ENCODE peak calls at places on chromosomes 5 and 9, in four cellular contexts. A is T-helper 17 cell, F is fibroblast of lung, H is hepatic stellate cell. P is an unnamed sample.

GRCh38 chr9:37329576-37329975 is 92.9 kb upstream of the GRHPR start:
- DNase-seq in A (no peak), F (peak; percentile 13), H (no peak), P (peak; percentile 22)

GRCh38 chr9:116998305-116998704 is 311.2 kb downstream of the TRIM32 start:
- DNase-seq in A (no peak), F (peak; percentile 11), H (no peak), P (peak; percentile 67)

GRCh38 chr5:1442222-1443144 is 2.8 kb downstream of the SLC6A3 start:
- DNase-seq in A (no peak), H (no peak), F (no peak), P (no peak)

GRCh38 chr9:134055981-134056461 is 11.8 kb downstream of the BRD3 start:
- DNase-seq in H (peak; percentile 65), A (no peak), F (peak; percentile 82), P (peak; percentile 92)

GRCh38 chr5:87327998-87328397 is 60.3 kb downstream of the RASA1 start:
- DNase-seq in F (peak; percentile 32), A (no peak), H (no peak), P (no peak)

GRCh38 chr5:179906795-179907569 is 715 bp downstream of the TBC1D9B start:
- DNase-seq in H (peak; percentile 31), A (no peak), F (peak; percentile 19), P (peak; percentile 54)

GRCh38 chr9:21392270-21392669 is 7.1 kb upstream of the IFNA2 start:
- DNase-seq in F (no peak), A (no peak), H (no peak), P (no peak)

GRCh38 chr5:65035212-65036206 is 266.8 kb downstream of the CWC27 start:
- DNase-seq in F (peak; percentile 94), A (peak; percentile 80), H (peak; percentile 96), P (peak; percentile 95)

GRCh38 chr9:114016629-114017423 is 61.3 kb downstream of the AMBP start:
- DNase-seq in F (no peak), H (no peak), A (no peak), P (no peak)

GRCh38 chr5:169263591-169263990 is 37.3 kb downstream of the SLIT3 start:
- DNase-seq in F (no peak), A (no peak), H (no peak), P (no peak)

GRCh38 chr9:132011896-132012295 is 67.8 kb downstream of the MED27 start:
- DNase-seq in H (no peak), A (no peak), F (no peak), P (no peak)

GRCh38 chr5:135230326-135230925 is 168.6 kb downstream of the MACROH2A1 start:
- DNase-seq in H (no peak), F (peak; percentile 80), A (no peak), P (peak; percentile 85)

GRCh38 chr5:95285406-95285761 is 490 bp upstream of the MCTP1 start:
- DNase-seq in H (no peak), F (peak; percentile 17), A (no peak), P (no peak)

GRCh38 chr9:103991698-103992097 is 102.4 kb upstream of the SMC2 start:
- DNase-seq in H (no peak), F (no peak), A (no peak), P (peak; percentile 31)

GRCh38 chr5:68406767-68407232 is 191.2 kb downstream of the PIK3R1 start:
- DNase-seq in F (no peak), A (no peak), H (no peak), P (no peak)

GRCh38 chr5:74685979-74686631 is 1.1 kb downstream of the HEXB start:
- DNase-seq in A (no peak), F (peak; percentile 28), H (peak; percentile 16), P (peak; percentile 20)

GRCh38 chr9:83197611-83198010 is 134.7 kb upstream of the RASEF start:
- DNase-seq in A (no peak), F (no peak), H (no peak), P (peak; percentile 25)

GRCh38 chr9:127148014-127148413 is 25.6 kb upstream of the ANGPTL2 start:
- DNase-seq in F (no peak), H (no peak), A (no peak), P (no peak)